ENCODE peak calls at places on chromosome 17, in ten cellular contexts. One of them, this sample, is unnamed.

GRCh38 chr17:16007439-16007838 is 7.8 kb downstream of the TTC19 start:
- DNase-seq in MG63: no peak
- DNase-seq in DMS79 treated with DMSO at 0.1 percent for 48 hours: no peak
- DNase-seq in DND-41: no peak
- DNase-seq in NCI-H748 treated with DMSO at 0.1 percent for 48 hours: no peak
- DNase-seq in AG09319: no peak
- DNase-seq in effector CD4-positive, alpha-beta T cell: no peak
- DNase-seq in putamen: no peak
- DNase-seq in neural crest cell: no peak
- DNase-seq in fibroblast of pulmonary artery: peak
- DNase-seq in this sample: no peak

GRCh38 chr17:1229354-1229890 is 40.8 kb upstream of the BHLHA9 start:
- DNase-seq in MG63: peak
- DNase-seq in DMS79 treated with DMSO at 0.1 percent for 48 hours: no peak
- DNase-seq in DND-41: no peak
- DNase-seq in NCI-H748 treated with DMSO at 0.1 percent for 48 hours: no peak
- DNase-seq in AG09319: no peak
- DNase-seq in effector CD4-positive, alpha-beta T cell: peak
- DNase-seq in putamen: no peak
- DNase-seq in neural crest cell: no peak
- DNase-seq in fibroblast of pulmonary artery: no peak
- DNase-seq in this sample: no peak

GRCh38 chr17:63450551-63450950 is 4.4 kb upstream of the CYB561 start:
- DNase-seq in MG63: no peak
- DNase-seq in DMS79 treated with DMSO at 0.1 percent for 48 hours: no peak
- DNase-seq in DND-41: no peak
- DNase-seq in NCI-H748 treated with DMSO at 0.1 percent for 48 hours: no peak
- DNase-seq in AG09319: no peak
- DNase-seq in effector CD4-positive, alpha-beta T cell: no peak
- DNase-seq in putamen: no peak
- DNase-seq in neural crest cell: no peak
- DNase-seq in fibroblast of pulmonary artery: no peak
- DNase-seq in this sample: no peak

GRCh38 chr17:27430882-27431491 is 25.3 kb upstream of the KSR1 start:
- DNase-seq in MG63: peak
- DNase-seq in DMS79 treated with DMSO at 0.1 percent for 48 hours: no peak
- DNase-seq in DND-41: peak
- DNase-seq in NCI-H748 treated with DMSO at 0.1 percent for 48 hours: no peak
- DNase-seq in AG09319: peak
- DNase-seq in effector CD4-positive, alpha-beta T cell: no peak
- DNase-seq in putamen: no peak
- DNase-seq in neural crest cell: peak
- DNase-seq in fibroblast of pulmonary artery: peak
- DNase-seq in this sample: peak

GRCh38 chr17:79993390-79994221 is 42.1 kb downstream of the TBC1D16 start:
- DNase-seq in MG63: no peak
- DNase-seq in DMS79 treated with DMSO at 0.1 percent for 48 hours: peak
- DNase-seq in DND-41: peak
- DNase-seq in NCI-H748 treated with DMSO at 0.1 percent for 48 hours: no peak
- DNase-seq in AG09319: peak
- DNase-seq in effector CD4-positive, alpha-beta T cell: no peak
- DNase-seq in putamen: no peak
- DNase-seq in neural crest cell: peak
- DNase-seq in fibroblast of pulmonary artery: peak
- DNase-seq in this sample: no peak

GRCh38 chr17:35312790-35313711 is 60.4 kb downstream of the SLFN11 start:
- DNase-seq in MG63: peak
- DNase-seq in DMS79 treated with DMSO at 0.1 percent for 48 hours: peak
- DNase-seq in DND-41: peak
- DNase-seq in NCI-H748 treated with DMSO at 0.1 percent for 48 hours: peak
- DNase-seq in AG09319: peak
- DNase-seq in effector CD4-positive, alpha-beta T cell: peak
- DNase-seq in putamen: peak
- DNase-seq in neural crest cell: peak
- DNase-seq in fibroblast of pulmonary artery: peak
- DNase-seq in this sample: peak

GRCh38 chr17:61362396-61362795 is 37.2 kb upstream of the TBX2 start:
- DNase-seq in MG63: no peak
- DNase-seq in DMS79 treated with DMSO at 0.1 percent for 48 hours: no peak
- DNase-seq in DND-41: no peak
- DNase-seq in NCI-H748 treated with DMSO at 0.1 percent for 48 hours: no peak
- DNase-seq in AG09319: no peak
- DNase-seq in effector CD4-positive, alpha-beta T cell: no peak
- DNase-seq in putamen: no peak
- DNase-seq in neural crest cell: no peak
- DNase-seq in fibroblast of pulmonary artery: no peak
- DNase-seq in this sample: no peak

GRCh38 chr17:68033636-68034451 is 1.7 kb upstream of the KPNA2 start:
- DNase-seq in MG63: peak
- DNase-seq in DMS79 treated with DMSO at 0.1 percent for 48 hours: no peak
- DNase-seq in DND-41: no peak
- DNase-seq in NCI-H748 treated with DMSO at 0.1 percent for 48 hours: peak
- DNase-seq in AG09319: no peak
- DNase-seq in effector CD4-positive, alpha-beta T cell: no peak
- DNase-seq in putamen: no peak
- DNase-seq in neural crest cell: peak
- DNase-seq in fibroblast of pulmonary artery: peak
- DNase-seq in this sample: peak

GRCh38 chr17:7552621-7553051 is 3.8 kb downstream of the TNFSF12 start:
- DNase-seq in MG63: no peak
- DNase-seq in DMS79 treated with DMSO at 0.1 percent for 48 hours: no peak
- DNase-seq in DND-41: peak
- DNase-seq in NCI-H748 treated with DMSO at 0.1 percent for 48 hours: no peak
- DNase-seq in AG09319: no peak
- DNase-seq in effector CD4-positive, alpha-beta T cell: no peak
- DNase-seq in putamen: peak
- DNase-seq in neural crest cell: no peak
- DNase-seq in fibroblast of pulmonary artery: no peak
- DNase-seq in this sample: no peak

GRCh38 chr17:76700627-76701470 is 9.9 kb downstream of the MXRA7 start:
- DNase-seq in MG63: peak
- DNase-seq in DMS79 treated with DMSO at 0.1 percent for 48 hours: peak
- DNase-seq in DND-41: peak
- DNase-seq in NCI-H748 treated with DMSO at 0.1 percent for 48 hours: no peak
- DNase-seq in AG09319: peak
- DNase-seq in effector CD4-positive, alpha-beta T cell: no peak
- DNase-seq in putamen: no peak
- DNase-seq in neural crest cell: no peak
- DNase-seq in fibroblast of pulmonary artery: peak
- DNase-seq in this sample: no peak

GRCh38 chr17:50266384-50267073 is 7.7 kb upstream of the TMEM92 start:
- DNase-seq in MG63: peak
- DNase-seq in DMS79 treated with DMSO at 0.1 percent for 48 hours: peak
- DNase-seq in DND-41: no peak
- DNase-seq in NCI-H748 treated with DMSO at 0.1 percent for 48 hours: no peak
- DNase-seq in AG09319: peak
- DNase-seq in effector CD4-positive, alpha-beta T cell: no peak
- DNase-seq in putamen: no peak
- DNase-seq in neural crest cell: no peak
- DNase-seq in fibroblast of pulmonary artery: peak
- DNase-seq in this sample: no peak

GRCh38 chr17:76716146-76716833 is 5.5 kb upstream of the MXRA7 start:
- DNase-seq in MG63: peak
- DNase-seq in DMS79 treated with DMSO at 0.1 percent for 48 hours: peak
- DNase-seq in DND-41: no peak
- DNase-seq in NCI-H748 treated with DMSO at 0.1 percent for 48 hours: no peak
- DNase-seq in AG09319: peak
- DNase-seq in effector CD4-positive, alpha-beta T cell: peak
- DNase-seq in putamen: no peak
- DNase-seq in neural crest cell: no peak
- DNase-seq in fibroblast of pulmonary artery: peak
- DNase-seq in this sample: no peak

GRCh38 chr17:36196099-36196496 is 460 bp downstream of the CCL3L1 start:
- DNase-seq in MG63: no peak
- DNase-seq in DMS79 treated with DMSO at 0.1 percent for 48 hours: no peak
- DNase-seq in DND-41: no peak
- DNase-seq in NCI-H748 treated with DMSO at 0.1 percent for 48 hours: no peak
- DNase-seq in AG09319: no peak
- DNase-seq in effector CD4-positive, alpha-beta T cell: no peak
- DNase-seq in putamen: no peak
- DNase-seq in neural crest cell: no peak
- DNase-seq in fibroblast of pulmonary artery: no peak
- DNase-seq in this sample: no peak

GRCh38 chr17:77772461-77772897 is 186.0 kb upstream of the TNRC6C start:
- DNase-seq in MG63: peak
- DNase-seq in DMS79 treated with DMSO at 0.1 percent for 48 hours: no peak
- DNase-seq in DND-41: peak
- DNase-seq in NCI-H748 treated with DMSO at 0.1 percent for 48 hours: peak
- DNase-seq in AG09319: no peak
- DNase-seq in effector CD4-positive, alpha-beta T cell: peak
- DNase-seq in putamen: no peak
- DNase-seq in neural crest cell: peak
- DNase-seq in fibroblast of pulmonary artery: peak
- DNase-seq in this sample: no peak

GRCh38 chr17:62869885-62870580 is 61.9 kb upstream of the MARCHF10 start:
- DNase-seq in MG63: no peak
- DNase-seq in DMS79 treated with DMSO at 0.1 percent for 48 hours: peak
- DNase-seq in DND-41: no peak
- DNase-seq in NCI-H748 treated with DMSO at 0.1 percent for 48 hours: peak
- DNase-seq in AG09319: no peak
- DNase-seq in effector CD4-positive, alpha-beta T cell: no peak
- DNase-seq in putamen: peak
- DNase-seq in neural crest cell: peak
- DNase-seq in fibroblast of pulmonary artery: peak
- DNase-seq in this sample: peak

GRCh38 chr17:62653831-62654829 is 26.7 kb downstream of the MRC2 start:
- DNase-seq in MG63: peak
- DNase-seq in DMS79 treated with DMSO at 0.1 percent for 48 hours: no peak
- DNase-seq in DND-41: no peak
- DNase-seq in NCI-H748 treated with DMSO at 0.1 percent for 48 hours: no peak
- DNase-seq in AG09319: peak
- DNase-seq in effector CD4-positive, alpha-beta T cell: no peak
- DNase-seq in putamen: no peak
- DNase-seq in neural crest cell: no peak
- DNase-seq in fibroblast of pulmonary artery: peak
- DNase-seq in this sample: no peak

GRCh38 chr17:50660042-50660886 is 25.6 kb downstream of the ABCC3 start:
- DNase-seq in MG63: peak
- DNase-seq in DMS79 treated with DMSO at 0.1 percent for 48 hours: no peak
- DNase-seq in DND-41: no peak
- DNase-seq in NCI-H748 treated with DMSO at 0.1 percent for 48 hours: no peak
- DNase-seq in AG09319: no peak
- DNase-seq in effector CD4-positive, alpha-beta T cell: no peak
- DNase-seq in putamen: no peak
- DNase-seq in neural crest cell: no peak
- DNase-seq in fibroblast of pulmonary artery: peak
- DNase-seq in this sample: no peak

GRCh38 chr17:69425978-69426377 is 11.5 kb downstream of the MAP2K6 start:
- DNase-seq in MG63: no peak
- DNase-seq in DMS79 treated with DMSO at 0.1 percent for 48 hours: no peak
- DNase-seq in DND-41: no peak
- DNase-seq in NCI-H748 treated with DMSO at 0.1 percent for 48 hours: no peak
- DNase-seq in AG09319: no peak
- DNase-seq in effector CD4-positive, alpha-beta T cell: no peak
- DNase-seq in putamen: no peak
- DNase-seq in neural crest cell: no peak
- DNase-seq in fibroblast of pulmonary artery: no peak
- DNase-seq in this sample: no peak

GRCh38 chr17:8492121-8492520 is 56.4 kb downstream of the NDEL1 start:
- DNase-seq in MG63: no peak
- DNase-seq in DMS79 treated with DMSO at 0.1 percent for 48 hours: no peak
- DNase-seq in DND-41: no peak
- DNase-seq in NCI-H748 treated with DMSO at 0.1 percent for 48 hours: no peak
- DNase-seq in AG09319: no peak
- DNase-seq in effector CD4-positive, alpha-beta T cell: no peak
- DNase-seq in putamen: no peak
- DNase-seq in neural crest cell: no peak
- DNase-seq in fibroblast of pulmonary artery: no peak
- DNase-seq in this sample: no peak

GRCh38 chr17:5676012-5676411 is 91.7 kb upstream of the NLRP1 start:
- DNase-seq in MG63: no peak
- DNase-seq in DMS79 treated with DMSO at 0.1 percent for 48 hours: no peak
- DNase-seq in DND-41: no peak
- DNase-seq in NCI-H748 treated with DMSO at 0.1 percent for 48 hours: no peak
- DNase-seq in AG09319: no peak
- DNase-seq in effector CD4-positive, alpha-beta T cell: no peak
- DNase-seq in putamen: no peak
- DNase-seq in neural crest cell: no peak
- DNase-seq in fibroblast of pulmonary artery: no peak
- DNase-seq in this sample: no peak

GRCh38 chr17:72123964-72124791 is 3.4 kb downstream of the SOX9 start:
- DNase-seq in MG63: no peak
- DNase-seq in DMS79 treated with DMSO at 0.1 percent for 48 hours: no peak
- DNase-seq in DND-41: no peak
- DNase-seq in NCI-H748 treated with DMSO at 0.1 percent for 48 hours: no peak
- DNase-seq in AG09319: no peak
- DNase-seq in effector CD4-positive, alpha-beta T cell: no peak
- DNase-seq in putamen: peak
- DNase-seq in neural crest cell: no peak
- DNase-seq in fibroblast of pulmonary artery: peak
- DNase-seq in this sample: no peak

GRCh38 chr17:7548585-7549400 is at the start of gene TNFSF12:
- DNase-seq in MG63: peak
- DNase-seq in DMS79 treated with DMSO at 0.1 percent for 48 hours: no peak
- DNase-seq in DND-41: peak
- DNase-seq in NCI-H748 treated with DMSO at 0.1 percent for 48 hours: no peak
- DNase-seq in AG09319: no peak
- DNase-seq in effector CD4-positive, alpha-beta T cell: peak
- DNase-seq in putamen: peak
- DNase-seq in neural crest cell: peak
- DNase-seq in fibroblast of pulmonary artery: no peak
- DNase-seq in this sample: no peak

GRCh38 chr17:8807070-8807550 is 7.9 kb upstream of the MFSD6L start:
- DNase-seq in MG63: peak
- DNase-seq in DMS79 treated with DMSO at 0.1 percent for 48 hours: no peak
- DNase-seq in DND-41: no peak
- DNase-seq in NCI-H748 treated with DMSO at 0.1 percent for 48 hours: no peak
- DNase-seq in AG09319: no peak
- DNase-seq in effector CD4-positive, alpha-beta T cell: no peak
- DNase-seq in putamen: peak
- DNase-seq in neural crest cell: no peak
- DNase-seq in fibroblast of pulmonary artery: no peak
- DNase-seq in this sample: no peak

GRCh38 chr17:57545836-57546305 is 199.2 kb downstream of the CCDC182 start:
- DNase-seq in MG63: no peak
- DNase-seq in DMS79 treated with DMSO at 0.1 percent for 48 hours: peak
- DNase-seq in DND-41: no peak
- DNase-seq in NCI-H748 treated with DMSO at 0.1 percent for 48 hours: peak
- DNase-seq in AG09319: no peak
- DNase-seq in effector CD4-positive, alpha-beta T cell: no peak
- DNase-seq in putamen: no peak
- DNase-seq in neural crest cell: no peak
- DNase-seq in fibroblast of pulmonary artery: no peak
- DNase-seq in this sample: no peak

GRCh38 chr17:65589321-65589720 is 27.9 kb upstream of the AXIN2 start:
- DNase-seq in MG63: no peak
- DNase-seq in DMS79 treated with DMSO at 0.1 percent for 48 hours: no peak
- DNase-seq in DND-41: no peak
- DNase-seq in NCI-H748 treated with DMSO at 0.1 percent for 48 hours: no peak
- DNase-seq in AG09319: no peak
- DNase-seq in effector CD4-positive, alpha-beta T cell: no peak
- DNase-seq in putamen: no peak
- DNase-seq in neural crest cell: no peak
- DNase-seq in fibroblast of pulmonary artery: peak
- DNase-seq in this sample: no peak

GRCh38 chr17:64064331-64064730 is 43.9 kb upstream of the ICAM2 start:
- DNase-seq in MG63: no peak
- DNase-seq in DMS79 treated with DMSO at 0.1 percent for 48 hours: no peak
- DNase-seq in DND-41: no peak
- DNase-seq in NCI-H748 treated with DMSO at 0.1 percent for 48 hours: no peak
- DNase-seq in AG09319: no peak
- DNase-seq in effector CD4-positive, alpha-beta T cell: no peak
- DNase-seq in putamen: no peak
- DNase-seq in neural crest cell: no peak
- DNase-seq in fibroblast of pulmonary artery: no peak
- DNase-seq in this sample: no peak

GRCh38 chr17:3810019-3810418 is 9.0 kb upstream of the ITGAE start:
- DNase-seq in MG63: no peak
- DNase-seq in DMS79 treated with DMSO at 0.1 percent for 48 hours: no peak
- DNase-seq in DND-41: no peak
- DNase-seq in NCI-H748 treated with DMSO at 0.1 percent for 48 hours: no peak
- DNase-seq in AG09319: no peak
- DNase-seq in effector CD4-positive, alpha-beta T cell: no peak
- DNase-seq in putamen: no peak
- DNase-seq in neural crest cell: no peak
- DNase-seq in fibroblast of pulmonary artery: no peak
- DNase-seq in this sample: no peak

GRCh38 chr17:40091691-40092397 is 8.5 kb downstream of the NR1D1 start:
- DNase-seq in MG63: no peak
- DNase-seq in DMS79 treated with DMSO at 0.1 percent for 48 hours: peak
- DNase-seq in DND-41: no peak
- DNase-seq in NCI-H748 treated with DMSO at 0.1 percent for 48 hours: no peak
- DNase-seq in AG09319: no peak
- DNase-seq in effector CD4-positive, alpha-beta T cell: no peak
- DNase-seq in putamen: no peak
- DNase-seq in neural crest cell: no peak
- DNase-seq in fibroblast of pulmonary artery: no peak
- DNase-seq in this sample: no peak

This sample was measured in NCI-H1105 treated with DMSO at 0.1 percent for 48 hours.